ENCODE peak calls at places on chromosome 22, in eight cellular contexts. X is cardiac fibroblast, Q is D721Med, D is nephron progenitor cell, R is endothelial cell, S is BE2C, F is A549, P is dorsolateral prefrontal cortex. T is an unnamed sample.

GRCh38 chr22:37552560-37553163 is 7.6 kb upstream of the CDC42EP1 start:
- DNase-seq in X (peak; percentile 81), Q (no peak), D (peak; percentile 67), R (peak; percentile 52), S (peak; percentile 56), F (no peak), P (no peak), T (peak; percentile 46)

GRCh38 chr22:37362618-37363017 is 64.7 kb downstream of the ELFN2 start:
- DNase-seq in X (no peak), Q (no peak), D (no peak), R (no peak), S (no peak), F (no peak), P (no peak), T (no peak)

GRCh38 chr22:48276933-48277867 is 1514.8 kb downstream of the TBC1D22A start:
- DNase-seq in X (no peak), Q (no peak), D (no peak), R (no peak), S (no peak), F (no peak), P (no peak), T (no peak)

GRCh38 chr22:36386351-36386899 is 1.3 kb downstream of the MYH9 start:
- DNase-seq in X (peak; percentile 36), Q (no peak), D (peak; percentile 60), R (no peak), S (peak; percentile 24), F (peak; percentile 43), P (peak; percentile 31), T (no peak)

GRCh38 chr22:48715511-48715910 is 1112.2 kb downstream of the BRD1 start:
- DNase-seq in X (no peak), Q (no peak), D (no peak), R (no peak), S (no peak), F (no peak), P (no peak), T (no peak)

GRCh38 chr22:37176464-37177061 is 11.5 kb downstream of the C1QTNF6 start:
- DNase-seq in X (peak; percentile 89), Q (no peak), D (no peak), R (no peak), S (peak; percentile 64), F (no peak), P (no peak), T (peak; percentile 12)

GRCh38 chr22:31144223-31144622 is 3.9 kb upstream of the PLA2G3 start:
- DNase-seq in X (no peak), Q (no peak), D (no peak), R (no peak), S (no peak), F (no peak), P (no peak), T (no peak)

GRCh38 chr22:20514658-20515406 is 7.4 kb downstream of the MED15 start:
- DNase-seq in X (peak; percentile 79), Q (no peak), D (no peak), R (no peak), S (no peak), F (peak; percentile 31), P (no peak), T (no peak)

GRCh38 chr22:33932997-33933396 is 12.7 kb upstream of the LARGE1 start:
- DNase-seq in X (no peak), Q (no peak), D (no peak), R (no peak), S (no peak), F (no peak), P (no peak), T (no peak)

GRCh38 chr22:33726294-33726711 is 194.0 kb downstream of the LARGE1 start:
- DNase-seq in X (peak; percentile 42), Q (no peak), D (no peak), R (no peak), S (no peak), F (peak; percentile 9), P (no peak), T (no peak)

GRCh38 chr22:20268350-20269012 is 363 bp upstream of the RTN4R start:
- DNase-seq in X (peak; percentile 55), Q (no peak), D (peak; percentile 83), R (peak; percentile 85), S (peak; percentile 81), F (peak; percentile 44), P (peak; percentile 71), T (peak; percentile 84)

GRCh38 chr22:48719978-48720661 is 1107.6 kb downstream of the BRD1 start:
- DNase-seq in X (no peak), Q (no peak), D (peak; percentile 25), R (peak; percentile 53), S (no peak), F (no peak), P (no peak), T (no peak)

GRCh38 chr22:32327596-32328171 is 30.0 kb upstream of the RFPL3 start:
- DNase-seq in X (no peak), Q (no peak), D (no peak), R (no peak), S (no peak), F (no peak), P (no peak), T (no peak)

GRCh38 chr22:38570841-38571364 is 920 bp upstream of the DMC1 start:
- DNase-seq in X (peak; percentile 37), Q (no peak), D (peak; percentile 28), R (peak; percentile 15), S (peak; percentile 37), F (peak; percentile 28), P (peak; percentile 68), T (peak; percentile 31)
- TF ChIP-seq CTCF in X (peak; percentile 3), Q (no peak), D (no peak), R (no peak), S (peak; percentile 8), F (no peak), P (no peak), T (no peak)

GRCh38 chr22:46454233-46454909 is 83.0 kb downstream of the CELSR1 start:
- DNase-seq in X (no peak), Q (no peak), D (no peak), R (no peak), S (no peak), F (no peak), P (no peak), T (no peak)

GRCh38 chr22:46452195-46453005 is 85.0 kb downstream of the CELSR1 start:
- DNase-seq in X (no peak), Q (no peak), D (no peak), R (no peak), S (no peak), F (no peak), P (no peak), T (no peak)

GRCh38 chr22:46453006-46453828 is 84.2 kb downstream of the CELSR1 start:
- DNase-seq in X (peak; percentile 24), Q (no peak), D (no peak), R (no peak), S (no peak), F (no peak), P (no peak), T (no peak)

GRCh38 chr22:46454910-46455269 is 82.5 kb downstream of the CELSR1 start:
- DNase-seq in X (no peak), Q (no peak), D (no peak), R (no peak), S (no peak), F (peak; percentile 41), P (no peak), T (no peak)

DNA sequence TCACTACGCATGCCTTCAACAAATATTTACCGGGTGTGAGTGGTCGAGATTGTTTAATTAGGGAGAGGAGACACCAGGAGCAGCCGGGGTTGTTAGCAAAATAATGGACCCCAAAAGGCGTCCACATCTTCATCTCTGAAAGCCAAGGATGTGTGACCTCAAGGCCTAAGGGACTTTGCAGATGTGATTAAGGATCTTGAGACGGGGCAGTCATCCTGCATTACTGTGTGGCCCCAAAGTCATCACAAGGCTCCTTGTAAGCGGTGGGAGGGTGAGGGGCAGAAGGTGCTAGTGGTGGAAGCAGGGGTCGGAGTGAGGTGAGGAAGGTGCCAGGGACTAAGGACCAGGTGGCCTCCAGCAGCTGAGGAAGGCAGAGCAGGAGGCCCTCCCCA is 83.6 kb downstream of the CELSR1 start:
- DNase-seq in X (no peak), Q (no peak), D (no peak), R (no peak), S (no peak), F (no peak), P (no peak), T (no peak)
- TF ChIP-seq CTCF in X (no peak), Q (no peak), D (no peak), R (no peak), S (no peak), F (no peak), P (no peak), T (no peak)

GRCh38 chr22:26891431-26891830 is 234.0 kb downstream of the MIAT start:
- DNase-seq in X (no peak), Q (no peak), D (no peak), R (no peak), S (no peak), F (no peak), P (no peak), T (no peak)

GRCh38 chr22:26888887-26889286 is 231.5 kb downstream of the MIAT start:
- DNase-seq in X (no peak), Q (no peak), D (no peak), R (no peak), S (no peak), F (no peak), P (no peak), T (no peak)

GRCh38 chr22:26889794-26890193 is 232.4 kb downstream of the MIAT start:
- DNase-seq in X (no peak), Q (no peak), D (no peak), R (no peak), S (no peak), F (no peak), P (no peak), T (no peak)

GRCh38 chr22:26892401-26893033 is 235.1 kb downstream of the MIAT start:
- DNase-seq in X (no peak), Q (no peak), D (no peak), R (no peak), S (peak; percentile 30), F (peak; percentile 24), P (no peak), T (no peak)

GRCh38 chr22:26890870-26891269 is 233.5 kb downstream of the MIAT start:
- DNase-seq in X (no peak), Q (no peak), D (no peak), R (no peak), S (peak; percentile 20), F (peak; percentile 40), P (no peak), T (no peak)
- TF ChIP-seq CTCF in X (no peak), Q (peak; percentile 24), D (no peak), R (no peak), S (peak; percentile 52), F (peak; percentile 15), P (no peak), T (no peak)

GRCh38 chr22:45553333-45554039 is 50.8 kb downstream of the FBLN1 start:
- DNase-seq in X (peak; percentile 90), Q (peak; percentile 77), D (peak; percentile 92), R (peak; percentile 87), S (peak; percentile 90), F (peak; percentile 82), P (peak; percentile 73), T (peak; percentile 92)

GRCh38 chr22:45552580-45553332 is 50.1 kb downstream of the FBLN1 start:
- DNase-seq in X (peak; percentile 94), Q (no peak), D (peak; percentile 51), R (peak; percentile 17), S (no peak), F (no peak), P (no peak), T (peak; percentile 56)

GRCh38 chr22:45554861-45555260 is 52.2 kb downstream of the FBLN1 start:
- DNase-seq in X (no peak), Q (no peak), D (no peak), R (no peak), S (no peak), F (no peak), P (no peak), T (no peak)

GRCh38 chr22:45552017-45552411 is 49.3 kb downstream of the FBLN1 start:
- DNase-seq in X (no peak), Q (no peak), D (no peak), R (no peak), S (no peak), F (no peak), P (no peak), T (no peak)

GRCh38 chr22:45554040-45554406 is 51.3 kb downstream of the FBLN1 start:
- DNase-seq in X (no peak), Q (no peak), D (no peak), R (no peak), S (no peak), F (no peak), P (no peak), T (no peak)
- TF ChIP-seq CTCF in X (no peak), Q (no peak), D (peak; percentile 34), R (peak; percentile 8), S (no peak), F (peak; percentile 30), P (no peak), T (peak; percentile 58)

T was measured in glutamatergic neuron.